ENCODE peak calls at places on chromosomes 2 and 18, in nine cellular contexts. I is GM23248, X is neural progenitor cell, Y is hepatocyte, K is GM23338, L is SK-N-SH, S is PC-3, N is OCI-LY7, C is MM.1S. D is an unnamed sample.

GRCh38 chr18:49845629-49846252 is 32.4 kb upstream of the ACAA2 start:
- DNase-seq in I (peak; percentile 12), X (peak; percentile 35), N (no peak), L (peak; percentile 46), C (no peak), K (no peak), S (no peak), Y (no peak), D (no peak)

GRCh38 chr2:33104052-33104623 is 157.4 kb downstream of the LTBP1 start:
- DNase-seq in K (no peak), S (peak; percentile 87), L (no peak), I (peak; percentile 71), Y (no peak), N (no peak), X (no peak), C (no peak), D (peak; percentile 6)

GRCh38 chr18:58862851-58863538 is 1.7 kb upstream of the ZNF532 start:
- DNase-seq in Y (peak; percentile 45), S (peak; percentile 41), X (peak; percentile 66), C (peak; percentile 11), I (peak; percentile 78), K (peak; percentile 57), L (peak; percentile 80), N (peak; percentile 51), D (peak; percentile 6)

GRCh38 chr2:213806125-213806726 is 522.0 kb downstream of the SPAG16 start:
- DNase-seq in X (peak; percentile 9), I (peak; percentile 60), L (peak; percentile 27), N (peak; percentile 31), K (peak; percentile 17), S (peak; percentile 71), C (peak; percentile 11), Y (peak; percentile 29), D (no peak)

GRCh38 chr2:172234716-172235661 is 132.3 kb upstream of the DLX2 start:
- DNase-seq in S (no peak), C (no peak), X (peak; percentile 75), N (no peak), Y (peak; percentile 38), L (peak; percentile 77), K (peak; percentile 81), I (peak; percentile 39), D (no peak)

GRCh38 chr2:160282063-160282580 is 82.0 kb upstream of the ITGB6 start:
- DNase-seq in I (no peak), N (no peak), K (no peak), Y (no peak), X (no peak), S (no peak), L (no peak), C (peak; percentile 10), D (no peak)

GRCh38 chr2:121095257-121096080 is 189.5 kb downstream of the TFCP2L1 start:
- DNase-seq in Y (peak; percentile 86), L (peak; percentile 85), N (no peak), K (peak; percentile 90), S (peak; percentile 85), X (peak; percentile 84), I (peak; percentile 79), C (peak; percentile 21), D (peak; percentile 72)

GRCh38 chr2:224901121-224901676 is 141.1 kb downstream of the DOCK10 start:
- DNase-seq in K (no peak), S (no peak), Y (no peak), I (no peak), X (no peak), C (no peak), N (no peak), L (no peak), D (no peak)

GRCh38 chr2:37764739-37765138 is 93.3 kb upstream of the CDC42EP3 start:
- DNase-seq in C (no peak), S (peak; percentile 28), N (no peak), Y (no peak), L (no peak), X (no peak), K (no peak), I (no peak), D (no peak)

GRCh38 chr2:238203104-238203972 is at the start of gene ILKAP:
- DNase-seq in I (peak; percentile 94), N (peak; percentile 91), X (peak; percentile 94), S (peak; percentile 88), C (peak; percentile 90), L (peak; percentile 100), Y (peak; percentile 96), K (peak; percentile 87), D (peak; percentile 22)

GRCh38 chr18:56445422-56445821 is 193.0 kb downstream of the TXNL1 start:
- DNase-seq in Y (no peak), N (no peak), S (no peak), I (no peak), X (no peak), K (no peak), L (no peak), C (no peak), D (no peak)

DNA sequence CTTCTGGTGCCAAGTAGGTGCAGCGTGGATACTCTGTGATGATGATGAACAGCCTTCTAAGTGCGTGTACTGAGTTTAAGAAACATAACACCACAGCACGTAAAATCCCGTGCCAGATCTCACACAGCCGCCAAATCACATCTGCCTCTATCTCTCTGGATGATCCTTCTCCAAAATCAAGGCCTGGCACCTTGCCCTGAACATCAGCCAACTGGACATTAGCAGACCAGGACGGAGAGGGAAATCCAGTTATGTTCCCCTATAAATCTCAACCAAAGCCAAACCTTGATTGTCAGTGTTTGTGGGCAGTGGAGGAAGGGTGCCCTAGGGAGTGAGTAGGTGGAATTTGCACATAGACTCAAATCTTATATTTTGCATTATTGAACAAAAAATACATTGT is 164.3 kb downstream of the MIB1 start:
- DNase-seq in S (peak; percentile 9), I (no peak), X (no peak), Y (peak; percentile 42), L (peak; percentile 44), N (no peak), C (no peak), K (no peak), D (no peak)
- TF ChIP-seq EZH2phosphoT487 in S (no peak), I (no peak), X (no peak), Y (no peak), L (no peak), N (no peak), C (no peak), K (no peak), D (no peak)

GRCh38 chr18:63540131-63540530 is 2.0 kb upstream of the SERPINB12 start:
- DNase-seq in Y (no peak), S (peak; percentile 28), C (no peak), X (peak; percentile 34), K (peak; percentile 53), N (no peak), I (peak; percentile 47), L (no peak), D (no peak)
- TF ChIP-seq EZH2phosphoT487 in Y (no peak), S (no peak), C (no peak), X (no peak), K (no peak), N (no peak), I (no peak), L (no peak), D (no peak)

DNA sequence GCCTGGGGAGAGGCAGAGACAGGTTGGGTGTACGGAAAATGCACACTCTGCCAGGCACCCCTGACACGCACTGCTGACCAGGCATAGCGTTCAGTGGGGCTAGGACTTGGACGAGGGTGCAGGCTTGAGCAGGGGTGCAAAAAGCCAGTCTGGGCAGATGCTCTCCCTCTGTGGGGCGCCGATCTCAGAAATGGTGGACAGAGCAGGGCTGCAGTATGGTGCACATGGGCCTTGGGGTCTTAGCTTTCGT is 1.0 kb upstream of the ARHGEF4 start:
- DNase-seq in N (peak; percentile 28), C (no peak), Y (no peak), I (no peak), S (no peak), L (no peak), X (peak; percentile 1), K (no peak), D (no peak)
- TF ChIP-seq EZH2phosphoT487 in N (no peak), C (no peak), Y (no peak), I (no peak), S (no peak), L (no peak), X (no peak), K (no peak), D (no peak)

DNA sequence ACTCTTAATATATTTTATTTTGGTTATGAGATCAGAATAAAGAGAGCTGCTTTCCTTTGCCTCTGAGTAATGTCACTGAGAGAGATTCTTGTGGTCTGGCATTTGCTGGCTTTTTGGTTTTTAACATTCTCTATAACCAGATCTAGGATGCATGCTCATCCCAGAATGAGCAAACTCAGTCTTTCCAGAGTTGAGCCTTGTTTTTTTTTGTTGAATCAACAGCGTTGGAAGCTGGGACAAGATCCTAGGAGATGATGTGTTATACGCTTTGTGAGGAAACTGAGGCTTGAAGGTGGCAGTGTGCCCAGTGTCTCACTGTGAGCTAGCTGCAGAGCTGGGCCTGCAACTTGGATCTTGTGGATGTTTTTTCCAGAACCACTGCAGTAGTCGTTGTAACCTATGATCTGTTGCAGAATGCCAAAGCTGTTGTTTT is 19.5 kb downstream of the MYO1B start:
- DNase-seq in K (no peak), N (no peak), X (no peak), L (no peak), S (peak; percentile 51), C (no peak), I (peak; percentile 96), Y (no peak), D (no peak)
- TF ChIP-seq EZH2phosphoT487 in K (no peak), N (no peak), X (no peak), L (no peak), S (no peak), C (no peak), I (no peak), Y (no peak), D (no peak)

DNA sequence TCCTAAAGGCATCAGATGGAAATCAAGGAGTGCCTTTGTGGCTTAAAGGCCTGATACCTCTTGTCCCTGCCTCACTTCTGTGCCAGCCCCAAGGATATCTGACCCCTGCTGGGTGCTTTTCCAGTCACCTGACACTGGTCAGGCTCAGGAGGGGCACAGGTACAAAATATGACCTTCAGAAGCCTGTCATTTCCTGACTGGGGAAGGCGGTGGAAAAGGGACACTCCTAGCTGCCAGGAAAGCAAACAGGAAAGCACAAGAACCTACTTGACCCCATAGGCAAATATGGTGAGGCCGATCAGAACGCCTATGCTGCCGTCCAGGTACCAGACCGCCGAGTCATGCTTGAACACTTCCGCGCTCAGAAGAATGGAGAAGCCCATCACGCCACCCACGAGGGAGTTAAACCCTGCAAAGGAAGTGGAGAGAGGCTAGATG is 203.9 kb downstream of the MGAT5 start:
- DNase-seq in K (no peak), N (no peak), I (no peak), X (no peak), L (no peak), Y (no peak), S (no peak), C (no peak), D (no peak)
- TF ChIP-seq EZH2phosphoT487 in K (no peak), N (no peak), I (no peak), X (no peak), L (no peak), Y (no peak), S (no peak), C (no peak), D (no peak)

D was measured in HCT116.